ENCODE peak calls at places on chromosomes 3 and 15, in five cellular contexts. Z is heart left ventricle, O is stomach, K is astrocyte of the spinal cord, Q is HAP-1. G is an unnamed sample.

GRCh38 chr3:137008976-137009375 is 51.2 kb downstream of the IL20RB start:
- DNase-seq in Z (no peak), O (no peak), K (no peak), Q (no peak), G (no peak)

GRCh38 chr3:38731522-38731921 is 82.0 kb upstream of the SCN5A start:
- DNase-seq in Z (no peak), O (no peak), K (no peak), Q (no peak), G (no peak)

GRCh38 chr3:127456471-127457093 is 134.0 kb downstream of the TPRA1 start:
- DNase-seq in Z (no peak), O (peak; percentile 67), K (peak; percentile 33), Q (no peak), G (no peak)

GRCh38 chr3:191412764-191413163 is 48.2 kb upstream of the PYDC2 start:
- DNase-seq in Z (no peak), O (no peak), K (peak; percentile 94), Q (no peak), G (no peak)

GRCh38 chr3:50264389-50264963 is 4.5 kb upstream of the SEMA3B start:
- DNase-seq in Z (no peak), O (peak; percentile 65), K (peak; percentile 98), Q (peak; percentile 83), G (peak; percentile 93)

GRCh38 chr3:38038447-38038911 is 529 bp upstream of the DLEC1 start:
- DNase-seq in Z (no peak), O (no peak), K (no peak), Q (no peak), G (no peak)

GRCh38 chr3:105277656-105278055 is 89.1 kb upstream of the ALCAM start:
- DNase-seq in Z (no peak), O (no peak), K (peak; percentile 43), Q (no peak), G (no peak)

GRCh38 chr3:76212679-76213078 is 427.3 kb upstream of the ZNF717 start:
- DNase-seq in Z (no peak), O (no peak), K (no peak), Q (no peak), G (no peak)

GRCh38 chr3:45012577-45012976 is 13.5 kb upstream of the CLEC3B start:
- DNase-seq in Z (no peak), O (no peak), K (no peak), Q (no peak), G (no peak)

GRCh38 chr15:90790057-90790456 is 72.9 kb downstream of the BLM start:
- DNase-seq in Z (no peak), O (peak; percentile 61), K (no peak), Q (no peak), G (no peak)

GRCh38 chr3:119644481-119644880 is 15.9 kb downstream of the POPDC2 start:
- DNase-seq in Z (no peak), O (no peak), K (no peak), Q (no peak), G (no peak)

GRCh38 chr15:63362196-63362595 is 19.4 kb downstream of the CA12 start:
- DNase-seq in Z (no peak), O (peak; percentile 79), K (no peak), Q (peak; percentile 74), G (no peak)

GRCh38 chr15:74978503-74978902 is 16.9 kb upstream of the SCAMP5 start:
- DNase-seq in Z (no peak), O (no peak), K (peak; percentile 16), Q (no peak), G (no peak)

GRCh38 chr15:34691024-34691423 is 63.8 kb downstream of the GJD2 start:
- DNase-seq in Z (no peak), O (no peak), K (no peak), Q (no peak), G (no peak)

GRCh38 chr3:57821765-57822164 is 65.7 kb downstream of the SLMAP start:
- DNase-seq in Z (no peak), O (no peak), K (no peak), Q (no peak), G (no peak)

GRCh38 chr15:43312378-43312777 is 18.0 kb downstream of the LCMT2 start:
- DNase-seq in Z (no peak), O (no peak), K (no peak), Q (no peak), G (no peak)

GRCh38 chr3:185330644-185331043 is 32.3 kb upstream of the MAP3K13 start:
- DNase-seq in Z (no peak), O (no peak), K (no peak), Q (no peak), G (no peak)
- H3K4me3 ChIP-seq in Z (no peak overlapping the region), O (no peak overlapping the region), K (no peak overlapping the region), Q (no peak overlapping the region), G (no peak overlapping the region)

GRCh38 chr15:70854669-70854976 is 666 bp upstream of the LARP6 start:
- DNase-seq in Z (no peak), O (no peak), K (no peak), Q (no peak), G (no peak)

GRCh38 chr15:70852501-70853269 is 1.3 kb downstream of the LARP6 start:
- DNase-seq in Z (no peak), O (no peak), K (peak; percentile 43), Q (no peak), G (no peak)

GRCh38 chr15:70853270-70853854 is 595 bp downstream of the LARP6 start:
- DNase-seq in Z (peak; percentile 70), O (no peak), K (peak; percentile 75), Q (peak; percentile 75), G (peak; percentile 9)

GRCh38 chr15:70853855-70854668 is at the start of gene LARP6:
- DNase-seq in Z (peak; percentile 82), O (peak; percentile 67), K (peak; percentile 76), Q (peak; percentile 91), G (no peak)

GRCh38 chr15:70851889-70852288 is 2.1 kb downstream of the LARP6 start:
- DNase-seq in Z (no peak), O (no peak), K (no peak), Q (no peak), G (no peak)
- H3K4me3 ChIP-seq in Z (peak overlapping the region; percentile 82), O (peak overlapping the region; percentile 72), K (peak overlapping the region; percentile 67), Q (no peak overlapping the region), G (no peak overlapping the region)

GRCh38 chr15:100133981-100134711 is 207.6 kb downstream of the ADAMTS17 start:
- DNase-seq in Z (no peak), O (no peak), K (no peak), Q (no peak), G (no peak)

GRCh38 chr15:100133001-100133400 is 208.8 kb downstream of the ADAMTS17 start:
- DNase-seq in Z (no peak), O (no peak), K (no peak), Q (no peak), G (no peak)

GRCh38 chr15:100132309-100132708 is 209.5 kb downstream of the ADAMTS17 start:
- DNase-seq in Z (no peak), O (no peak), K (no peak), Q (no peak), G (no peak)

GRCh38 chr15:100129677-100130076 is 212.1 kb downstream of the ADAMTS17 start:
- DNase-seq in Z (no peak), O (no peak), K (no peak), Q (no peak), G (no peak)

GRCh38 chr15:100131321-100132224 is 210.2 kb downstream of the ADAMTS17 start:
- DNase-seq in Z (peak; percentile 81), O (peak; percentile 41), K (peak; percentile 25), Q (no peak), G (peak; percentile 27)
- H3K4me3 ChIP-seq in Z (no peak overlapping the region), O (peak overlapping the region; percentile 28), K (no peak overlapping the region), Q (no peak overlapping the region), G (no peak overlapping the region)

DNA sequence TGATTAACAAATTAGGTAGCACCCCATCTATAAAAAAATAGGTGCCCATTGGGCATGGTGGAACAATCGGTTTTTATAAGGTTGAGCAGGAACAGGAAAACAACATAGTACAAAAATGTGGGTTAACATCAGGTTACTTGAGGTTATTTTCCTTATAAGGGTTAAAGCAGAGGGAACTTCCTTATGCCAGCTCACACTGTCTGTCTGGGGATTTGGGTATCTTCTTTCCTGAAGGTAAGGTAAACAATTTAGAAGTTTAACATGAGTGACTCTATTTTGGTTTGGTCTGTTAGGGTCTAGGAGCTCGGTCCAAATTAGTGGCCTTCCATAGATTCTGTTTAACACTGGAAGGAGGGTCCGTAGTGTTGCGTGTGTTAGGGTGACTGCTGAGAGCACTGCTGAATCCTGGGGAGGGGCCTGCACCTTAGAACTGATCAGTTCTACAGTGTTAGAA is 14.7 kb downstream of the CHD2 start:
- DNase-seq in Z (no peak), O (no peak), K (no peak), Q (no peak), G (no peak)
- H3K4me3 ChIP-seq in Z (no peak overlapping the region), O (peak overlapping the region; percentile 3), K (no peak overlapping the region), Q (no peak overlapping the region), G (no peak overlapping the region)

GRCh38 chr3:112847692-112848091 is 1.0 kb upstream of the CD200R1L start:
- DNase-seq in Z (no peak), O (no peak), K (no peak), Q (no peak), G (no peak)
- H3K4me3 ChIP-seq in Z (no peak overlapping the region), O (no peak overlapping the region), K (no peak overlapping the region), Q (no peak overlapping the region), G (no peak overlapping the region)

DNA sequence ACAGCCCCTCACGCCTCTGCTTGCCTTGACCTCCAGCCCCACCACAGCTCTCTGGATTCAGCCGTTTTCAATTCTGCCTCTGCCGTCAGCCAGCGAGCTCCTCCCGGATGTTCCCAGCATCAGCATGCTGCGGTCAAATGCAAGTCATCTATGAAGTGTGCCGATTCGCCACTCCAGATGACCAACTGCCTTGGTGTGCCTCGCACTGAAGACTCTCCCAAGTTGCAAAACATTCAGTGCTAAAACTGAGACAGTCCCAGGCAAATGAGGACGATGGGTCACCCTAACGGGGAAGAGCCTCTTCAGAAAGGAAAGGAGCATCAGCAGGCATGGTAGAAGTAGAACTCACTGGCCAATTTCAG is 30.5 kb upstream of the RASA2 start:
- DNase-seq in Z (no peak), O (no peak), K (peak; percentile 35), Q (no peak), G (no peak)
- H3K4me3 ChIP-seq in Z (no peak overlapping the region), O (no peak overlapping the region), K (no peak overlapping the region), Q (no peak overlapping the region), G (no peak overlapping the region)

GRCh38 chr15:82805994-82806406 is at the start of gene FSD2:
- DNase-seq in Z (no peak), O (no peak), K (no peak), Q (no peak), G (no peak)
- H3K4me3 ChIP-seq in Z (peak within 1 kb of the TSS; percentile 35), O (no peak within 1 kb of the TSS), K (no peak within 1 kb of the TSS), Q (no peak within 1 kb of the TSS), G (no peak within 1 kb of the TSS)

DNA sequence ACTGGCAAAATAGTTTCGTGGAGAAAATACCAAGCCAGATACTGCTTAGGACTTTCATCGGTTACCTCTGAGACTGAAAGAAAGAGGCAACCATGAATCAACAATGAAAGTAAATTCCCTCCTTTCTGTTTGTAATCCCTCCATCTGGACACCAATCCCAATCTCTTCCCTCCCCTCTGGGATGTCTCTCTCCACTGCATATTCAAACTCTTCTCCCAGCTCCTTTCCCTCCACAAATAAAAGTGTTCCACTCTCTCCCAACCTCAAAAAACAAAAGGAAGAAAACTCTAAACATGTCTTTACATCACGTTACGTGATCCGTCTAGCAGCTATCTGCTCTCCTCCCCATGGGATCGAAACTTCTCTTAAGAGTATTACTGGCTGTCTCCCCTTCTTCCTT is 55.2 kb downstream of the PRTG start:
- DNase-seq in Z (no peak), O (no peak), K (no peak), Q (no peak), G (no peak)
- H3K4me3 ChIP-seq in Z (no peak overlapping the region), O (no peak overlapping the region), K (no peak overlapping the region), Q (no peak overlapping the region), G (no peak overlapping the region)

G was measured in trophoblast cell.